ENCODE peak calls at places on chromosomes 2 and 18, in four cellular contexts. H, V, R and G are unnamed samples.

GRCh38 chr2:10901160-10901559 is 10.6 kb upstream of the KCNF1 start:
- DNase-seq in V (no peak), R (no peak), H (peak), G (no peak)

GRCh38 chr2:30230479-30230854 is 867 bp upstream of the LBH start:
- DNase-seq in H (no peak), R (no peak), V (peak), G (no peak)

GRCh38 chr2:231810905-231811304 is 24.7 kb downstream of the COPS7B start:
- DNase-seq in R (no peak), V (no peak), H (no peak), G (no peak)

GRCh38 chr2:111121028-111121872 is 536 bp downstream of the BCL2L11 start:
- DNase-seq in H (no peak), V (peak), R (no peak), G (no peak)

GRCh38 chr2:43758738-43759137 is 15.1 kb upstream of the DYNC2LI1 start:
- DNase-seq in V (no peak), H (no peak), R (no peak), G (no peak)

GRCh38 chr18:70781860-70782453 is 493.1 kb downstream of the SOCS6 start:
- DNase-seq in R (peak), H (peak), V (peak), G (peak)

GRCh38 chr18:28161608-28162599 is 15.0 kb downstream of the CDH2 start:
- DNase-seq in R (no peak), H (no peak), V (no peak), G (no peak)

GRCh38 chr2:43419886-43420285 is 176.0 kb downstream of the THADA start:
- DNase-seq in H (no peak), R (no peak), V (no peak), G (no peak)

GRCh38 chr2:161418715-161419337 is 2.7 kb downstream of the TBR1 start:
- DNase-seq in H (no peak), R (no peak), V (no peak), G (no peak)

GRCh38 chr2:99085400-99085799 is 56.1 kb upstream of the C2orf15 start:
- DNase-seq in R (no peak), H (no peak), V (no peak), G (no peak)

GRCh38 chr2:545711-546650 is 131.2 kb downstream of the TMEM18 start:
- DNase-seq in H (no peak), V (no peak), R (no peak), G (no peak)

GRCh38 chr2:39646267-39646666 is 19.4 kb upstream of the TMEM178A start:
- DNase-seq in H (no peak), V (no peak), R (no peak), G (no peak)

GRCh38 chr2:100793220-100793619 is 26.7 kb upstream of the NPAS2 start:
- DNase-seq in V (no peak), R (no peak), H (no peak), G (no peak)

GRCh38 chr2:230793573-230794359 is 71.0 kb upstream of the ITM2C start:
- DNase-seq in H (peak), V (no peak), R (no peak), G (no peak)

GRCh38 chr18:34595673-34596072 is 114.4 kb upstream of the DTNA start:
- DNase-seq in V (no peak), H (no peak), R (no peak), G (no peak)

GRCh38 chr18:13454363-13455150 is 236.0 kb downstream of the LDLRAD4 start:
- DNase-seq in H (no peak), V (no peak), R (no peak), G (no peak)

GRCh38 chr2:79982445-79982844 is 322.1 kb downstream of the LRRTM1 start:
- DNase-seq in V (peak), H (no peak), R (no peak), G (no peak)

GRCh38 chr18:50099725-50100414 is 95.1 kb downstream of the MYO5B start:
- DNase-seq in V (no peak), R (peak), H (no peak), G (no peak)
- TF ChIP-seq SPI1 in V (no peak), R (no peak), H (no peak), G (no peak)

GRCh38 chr2:164146478-164146877 is 410.7 kb upstream of the FIGN start:
- DNase-seq in H (no peak), R (no peak), V (no peak), G (no peak)
- TF ChIP-seq SPI1 in H (no peak), R (no peak), V (no peak), G (no peak)

GRCh38 chr2:46071074-46071473 is 226.1 kb upstream of the EPAS1 start:
- DNase-seq in H (no peak), R (no peak), V (no peak), G (no peak)
- TF ChIP-seq SPI1 in H (no peak), R (no peak), V (no peak), G (no peak)

GRCh38 chr2:207390302-207391095 is 139.3 kb upstream of the CREB1 start:
- DNase-seq in V (no peak), H (no peak), R (no peak), G (no peak)

GRCh38 chr2:207387172-207387571 is 142.6 kb upstream of the CREB1 start:
- DNase-seq in H (no peak), R (no peak), V (no peak), G (no peak)

GRCh38 chr2:207385076-207385475 is 144.7 kb upstream of the CREB1 start:
- DNase-seq in V (no peak), R (no peak), H (no peak), G (no peak)

GRCh38 chr2:207385903-207386302 is 143.9 kb upstream of the CREB1 start:
- DNase-seq in R (no peak), V (no peak), H (no peak), G (no peak)
- TF ChIP-seq SPI1 in R (no peak), V (no peak), H (no peak), G (no peak)

GRCh38 chr2:120596990-120597594 is 138.6 kb upstream of the GLI2 start:
- DNase-seq in R (no peak), H (peak), V (no peak), G (no peak)
- TF ChIP-seq SPI1 in R (no peak), H (no peak), V (no peak), G (no peak)

GRCh38 chr18:3115430-3116025 is 102.6 kb upstream of the LPIN2 start:
- DNase-seq in R (no peak), V (no peak), H (no peak), G (no peak)
- TF ChIP-seq SPI1 in R (no peak), V (no peak), H (no peak), G (no peak)

DNA sequence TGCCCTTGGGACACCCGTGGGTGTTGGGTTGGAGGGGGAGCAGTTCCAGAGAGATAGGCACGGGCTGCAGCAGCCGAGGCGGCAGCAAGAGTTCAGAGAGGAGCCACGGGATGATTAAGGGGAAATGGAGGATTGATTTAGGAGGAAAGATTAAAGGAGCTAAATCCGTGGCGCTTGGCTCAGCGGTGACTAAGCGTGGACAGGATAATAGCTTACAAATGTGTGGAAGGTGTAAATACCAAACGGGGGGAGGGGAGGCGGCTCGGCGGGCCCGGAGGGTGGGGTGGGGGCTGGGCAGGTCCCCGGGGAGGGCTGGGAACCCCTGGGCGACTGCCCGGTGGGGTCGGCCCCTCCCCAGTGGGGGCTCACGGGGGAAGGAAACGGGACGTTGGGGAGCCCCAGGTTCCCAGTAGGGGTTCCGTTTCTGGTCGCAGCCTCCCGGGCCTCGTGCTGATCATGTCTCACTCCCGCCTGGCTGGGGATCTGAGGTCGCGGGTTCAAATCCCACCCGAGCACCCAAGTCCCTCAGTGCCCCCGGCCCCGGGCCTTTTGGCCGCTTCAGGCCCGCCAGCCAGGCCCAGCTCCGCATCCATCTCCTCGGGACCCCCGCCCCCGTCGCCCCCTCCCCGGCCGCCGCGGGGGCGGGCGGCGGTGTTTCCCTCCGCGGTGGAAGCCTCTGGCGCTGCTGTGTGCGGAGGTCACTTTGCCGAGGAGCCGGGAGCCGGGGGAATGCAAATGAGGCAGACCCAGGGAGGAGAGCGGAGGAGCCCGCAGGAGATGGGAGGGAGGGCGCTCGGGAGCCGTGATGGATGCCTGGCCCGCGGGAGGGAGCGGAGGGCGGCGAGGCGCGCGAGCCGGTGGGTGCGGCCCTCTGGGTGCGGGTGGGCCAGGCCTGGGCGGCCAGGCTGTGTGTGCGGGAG is 8.1 kb downstream of the ASIC4 start:
- DNase-seq in H (no peak), R (no peak), V (peak), G (no peak)
- TF ChIP-seq SPI1 in H (no peak), R (no peak), V (no peak), G (no peak)

DNA sequence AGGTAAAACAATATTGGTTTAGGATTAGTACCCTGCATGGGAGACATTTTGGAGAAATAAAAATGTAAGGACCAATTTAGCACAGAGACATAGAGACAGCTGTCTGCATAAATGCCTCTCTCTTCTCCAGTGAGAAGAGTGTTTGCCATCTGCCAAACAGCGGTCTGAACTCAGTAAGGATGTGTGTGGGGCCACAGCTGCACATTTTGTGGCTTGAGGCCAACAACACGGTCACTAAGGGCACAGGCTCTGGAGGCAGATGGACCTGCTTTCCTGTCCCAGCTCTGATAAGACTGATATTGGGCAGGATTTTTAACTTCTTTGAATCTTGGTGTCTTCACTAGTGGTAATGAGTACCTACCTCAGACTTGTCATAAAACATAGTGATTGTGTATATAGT is 10.2 kb downstream of the ZBTB14 start:
- DNase-seq in H (no peak), V (no peak), R (no peak), G (no peak)
- TF ChIP-seq SPI1 in H (no peak), V (no peak), R (no peak), G (no peak)